ENCODE peak calls at places on chromosomes 6 and 20, in eight cellular contexts. N is mucosa of descending colon; B is K562; E is aorta; R is breast epithelium; Q is CD4-positive, CD25-positive, alpha-beta regulatory T cell; J is tibial artery; P is adrenal gland. U is an unnamed sample. For H3K36me3, the result is how much of the 10 kb centered on the place peaks cover.

GRCh38 chr20:50895111-50895830 is 36.0 kb downstream of the ADNP start:
- DNase-seq in J (no peak), Q (no peak), P (no peak), B (no peak), N (no peak), E (no peak), R (no peak), U (no peak)

GRCh38 chr6:109687271-109687721 is 3.7 kb downstream of the AK9 start:
- DNase-seq in E (no peak), R (no peak), N (no peak), J (peak), P (no peak), B (no peak), Q (no peak), U (no peak)

GRCh38 chr20:40599987-40600386 is 89.0 kb downstream of the MAFB start:
- DNase-seq in J (no peak), P (no peak), B (no peak), R (no peak), Q (no peak), E (no peak), N (no peak), U (no peak)

GRCh38 chr20:3135507-3136070 is 24.1 kb downstream of the FASTKD5 start:
- DNase-seq in N (no peak), R (no peak), Q (no peak), E (no peak), J (no peak), P (no peak), B (no peak), U (no peak)

GRCh38 chr20:17680128-17680835 is 1.8 kb downstream of the RRBP1 start:
- DNase-seq in E (peak), J (peak), Q (no peak), N (peak), R (no peak), B (peak), P (peak), U (peak)

GRCh38 chr6:164477126-164477525 is 832.3 kb downstream of the C6orf118 start:
- DNase-seq in N (no peak), R (no peak), B (no peak), E (no peak), Q (no peak), P (no peak), J (no peak), U (no peak)

GRCh38 chr6:19805146-19805515 is 32.0 kb upstream of the ID4 start:
- DNase-seq in J (no peak), R (no peak), N (no peak), E (no peak), P (no peak), Q (no peak), B (no peak), U (no peak)

GRCh38 chr6:106470316-106470715 is 109.8 kb downstream of the CRYBG1 start:
- DNase-seq in R (no peak), Q (no peak), J (no peak), P (no peak), B (no peak), N (no peak), E (no peak), U (no peak)

GRCh38 chr20:3797592-3798404 is 1.7 kb downstream of the CDC25B start:
- DNase-seq in E (no peak), B (peak), J (no peak), N (peak), Q (peak), R (no peak), P (no peak), U (peak)

GRCh38 chr6:144012534-144012933 is 4.5 kb upstream of the PLAGL1 start:
- DNase-seq in Q (no peak), N (no peak), B (no peak), R (no peak), J (no peak), E (no peak), P (no peak), U (no peak)

GRCh38 chr20:61938839-61939690 is 126.6 kb downstream of the TAF4 start:
- DNase-seq in E (peak), B (no peak), R (peak), N (no peak), J (peak), Q (no peak), P (no peak), U (no peak)

GRCh38 chr20:694496-694895 is 18.9 kb upstream of the SCRT2 start:
- DNase-seq in R (peak), B (no peak), N (no peak), E (no peak), P (no peak), J (no peak), Q (no peak), U (no peak)

GRCh38 chr6:31968326-31968725 is 3.6 kb downstream of the DXO start:
- DNase-seq in J (peak), P (no peak), B (no peak), Q (no peak), R (no peak), N (no peak), E (peak), U (no peak)
- H3K36me3 ChIP-seq in J (half or more), P (under half), B (half or more), Q (half or more), R (under half), N (under half), E (under half), U (under half)

GRCh38 chr6:49553353-49553752 is 2.9 kb downstream of the C6orf141 start:
- DNase-seq in R (no peak), P (no peak), J (no peak), Q (no peak), B (no peak), E (no peak), N (no peak), U (no peak)
- H3K4me3 ChIP-seq in R (no peak), P (no peak), J (no peak), Q (no peak), B (no peak), E (no peak), N (no peak), U (no peak)

GRCh38 chr6:32973934-32974333 is 5.5 kb downstream of the BRD2 start:
- DNase-seq in Q (peak), B (peak), P (no peak), N (no peak), J (no peak), R (no peak), E (no peak), U (no peak)
- H3K36me3 ChIP-seq in Q (under half), B (half or more), P (under half), N (under half), J (half or more), R (under half), E (under half), U (half or more)

GRCh38 chr20:44388466-44389023 is 33.0 kb downstream of the HNF4A start:
- DNase-seq in R (no peak), Q (peak), N (peak), E (peak), B (peak), J (peak), P (peak), U (peak)
- H3K4me3 ChIP-seq in R (peak), Q (no peak), N (no peak), E (no peak), B (no peak), J (no peak), P (no peak), U (no peak)

GRCh38 chr20:34109442-34109841 is 2.6 kb downstream of the EIF2S2 start:
- DNase-seq in J (no peak), R (no peak), P (no peak), E (no peak), Q (no peak), N (no peak), B (no peak), U (no peak)

GRCh38 chr20:34108616-34109174 is 3.3 kb downstream of the EIF2S2 start:
- DNase-seq in Q (peak), B (no peak), R (no peak), N (no peak), E (no peak), J (no peak), P (no peak), U (no peak)

GRCh38 chr20:34102342-34102741 is 9.7 kb downstream of the EIF2S2 start:
- DNase-seq in J (no peak), N (no peak), R (no peak), P (no peak), B (no peak), Q (no peak), E (no peak), U (no peak)

GRCh38 chr20:34104059-34104458 is 8.0 kb downstream of the EIF2S2 start:
- DNase-seq in J (no peak), B (no peak), P (no peak), R (no peak), Q (no peak), E (no peak), N (no peak), U (no peak)

DNA sequence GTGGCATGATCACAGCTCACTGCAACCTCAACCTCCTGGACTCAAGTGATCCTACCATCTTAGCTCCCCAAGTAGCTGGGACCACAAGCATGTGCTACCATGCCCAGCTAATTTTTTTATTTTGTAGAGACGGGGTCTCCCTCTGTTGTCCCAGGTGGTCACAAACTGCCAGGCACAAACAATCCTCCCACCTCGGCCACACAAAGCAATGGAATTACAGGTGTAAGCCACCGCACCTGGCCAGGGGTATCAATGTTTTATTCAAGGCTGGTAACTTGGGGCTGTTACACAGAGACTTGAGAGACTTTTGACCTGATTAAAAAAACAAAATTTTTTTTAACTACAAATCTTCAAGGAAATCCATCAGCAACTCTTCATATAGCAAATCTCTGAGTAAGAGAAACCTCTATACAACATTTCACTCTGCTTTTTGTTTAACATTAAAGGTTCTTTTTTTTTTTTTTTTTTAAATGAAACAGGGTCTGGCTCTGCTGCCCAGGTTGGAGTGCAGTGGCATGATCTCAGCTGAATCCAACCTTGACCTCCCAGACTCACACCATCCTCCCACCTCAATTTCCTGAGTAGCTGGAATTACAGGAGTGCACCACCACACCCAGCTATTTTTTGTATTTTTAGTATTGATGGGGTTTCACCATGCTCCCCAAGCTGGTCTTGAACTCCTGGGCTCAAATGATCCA is 5.9 kb downstream of the EIF2S2 start:
- DNase-seq in J (no peak), E (no peak), N (no peak), B (no peak), R (no peak), P (no peak), Q (no peak), U (no peak)
- H3K36me3 ChIP-seq in J (half or more), E (under half), N (under half), B (half or more), R (under half), P (under half), Q (half or more), U (under half)

GRCh38 chr6:42281570-42281969 is 63.9 kb upstream of the MRPS10 start:
- DNase-seq in Q (peak), J (no peak), R (no peak), N (no peak), B (no peak), E (no peak), P (no peak), U (no peak)

GRCh38 chr6:42279144-42279781 is 61.6 kb upstream of the MRPS10 start:
- DNase-seq in R (no peak), E (no peak), P (peak), N (peak), Q (peak), B (no peak), J (no peak), U (no peak)

GRCh38 chr6:42279966-42280629 is 62.4 kb upstream of the MRPS10 start:
- DNase-seq in R (no peak), J (no peak), N (peak), Q (no peak), E (no peak), B (no peak), P (no peak), U (no peak)

GRCh38 chr6:42278131-42278853 is 60.6 kb upstream of the MRPS10 start:
- DNase-seq in R (no peak), N (no peak), J (no peak), B (no peak), Q (peak), P (no peak), E (no peak), U (no peak)

DNA sequence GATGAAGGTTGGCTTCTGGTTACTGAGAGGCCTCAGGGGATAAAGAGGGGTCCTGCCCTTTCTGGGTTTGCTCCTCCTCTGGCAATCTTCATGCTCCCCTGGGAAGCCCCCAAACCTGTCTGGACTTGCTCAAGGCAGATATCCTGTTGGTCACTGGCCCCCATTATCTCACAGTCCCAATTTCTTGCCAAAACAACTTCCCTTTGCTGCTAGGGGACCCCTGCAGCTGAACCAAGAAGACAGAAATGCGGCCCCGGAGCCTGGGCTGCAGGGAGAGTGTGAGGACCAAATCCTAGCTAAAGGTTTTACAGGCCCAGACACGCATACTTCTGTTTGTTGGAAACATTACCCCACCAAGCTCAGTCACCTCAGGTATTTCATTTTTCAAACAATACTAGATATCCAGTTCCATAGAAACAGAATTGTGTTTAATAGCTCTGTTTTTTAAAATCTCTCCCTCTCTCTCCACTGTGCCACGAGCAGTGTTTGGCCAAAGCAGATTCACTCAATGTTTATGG is 63.4 kb upstream of the MRPS10 start:
- DNase-seq in E (no peak), Q (no peak), B (no peak), P (no peak), J (no peak), N (no peak), R (no peak), U (no peak)
- H3K4me3 ChIP-seq in E (no peak), Q (no peak), B (no peak), P (no peak), J (no peak), N (no peak), R (no peak), U (no peak)

U was measured in right lobe of liver.